ENCODE peak calls at places on chromosomes 4 and X, in seven cellular contexts. W is activated CD4-positive, alpha-beta T cell treated with anti-CD3 and anti-CD28 coated beads for 1 hour; I is activated CD8-positive, alpha-beta memory T cell treated with anti-CD3 and anti-CD28 coated beads for 48 hours; F is thoracic aorta; X is mesendoderm; C is activated T-helper 1 cell treated with anti-CD3 and anti-CD28 coated beads, Interleukin-2, amount 50 U/mL, for 16 hours; A is stimulated activated CD8-positive, alpha-beta memory T cell treated with anti-CD3 and anti-CD28 coated beads, Interleukin-7, amount 100 ng/mL, for 1 hour. B is an unnamed sample.

GRCh38 chrX:50643525-50644137 is 170.4 kb downstream of the SHROOM4 start:
- DNase-seq in A (no peak), W (no peak), F (no peak), C (no peak), X (no peak), I (no peak), B (no peak)

GRCh38 chr4:125780159-125780558 is 465.4 kb downstream of the FAT4 start:
- DNase-seq in F (no peak), W (no peak), A (no peak), I (no peak), C (no peak), X (no peak), B (no peak)

GRCh38 chr4:174135530-174135929 is 147.9 kb downstream of the FBXO8 start:
- DNase-seq in C (no peak), A (no peak), I (no peak), X (no peak), F (no peak), W (no peak), B (no peak)

GRCh38 chr4:151015458-151016344 is 617 bp upstream of the LRBA start:
- DNase-seq in A (peak), I (peak), W (peak), C (peak), F (no peak), X (peak), B (peak)

GRCh38 chrX:129701624-129702069 is 37.1 kb upstream of the XPNPEP2 start:
- DNase-seq in X (no peak), C (no peak), W (no peak), F (peak), A (no peak), I (no peak), B (no peak)

GRCh38 chr4:189861101-189861500 is 79.6 kb upstream of the FRG1 start:
- DNase-seq in A (no peak), F (no peak), X (no peak), C (no peak), I (no peak), W (no peak), B (no peak)

GRCh38 chr4:2095236-2096072 is 36.3 kb downstream of the NAT8L start:
- DNase-seq in F (no peak), I (no peak), W (no peak), X (no peak), A (no peak), C (no peak), B (no peak)

GRCh38 chr4:156642161-156642560 is 329.4 kb downstream of the PDGFC start:
- DNase-seq in W (no peak), I (no peak), F (no peak), A (no peak), X (no peak), C (no peak), B (no peak)

GRCh38 chr4:87232241-87232640 is 11.8 kb upstream of the KLHL8 start:
- DNase-seq in C (no peak), F (no peak), I (no peak), W (no peak), X (no peak), A (no peak), B (no peak)

GRCh38 chr4:113761682-113762060 is at the start of gene CAMK2D:
- DNase-seq in C (peak), W (peak), X (peak), F (peak), A (peak), I (peak), B (peak)

GRCh38 chr4:924107-925096 is 7.7 kb downstream of the GAK start:
- DNase-seq in C (no peak), W (no peak), F (no peak), X (peak), A (no peak), I (no peak), B (peak)